ENCODE peak calls at places on chromosomes 4 and X, in ten cellular contexts. K, R, N, H, Y, O, F, V, E and S are unnamed samples.

GRCh38 chr4:88967883-88968316 is 89.1 kb downstream of the FAM13A start:
- DNase-seq in K (no peak), R (no peak), N (peak), H (no peak), Y (no peak), O (no peak), F (no peak), V (no peak), E (no peak), S (no peak)

GRCh38 chr4:165784672-165785071 is 88.4 kb upstream of the TLL1 start:
- DNase-seq in K (no peak), R (no peak), N (no peak), H (no peak), Y (peak), O (no peak), F (no peak), V (no peak), E (no peak), S (no peak)

GRCh38 chr4:106522839-106523238 is 154.3 kb upstream of the GIMD1 start:
- DNase-seq in K (no peak), R (peak), N (no peak), H (no peak), Y (no peak), O (peak), F (no peak), V (peak), E (no peak), S (no peak)

GRCh38 chr4:125432078-125432477 is 117.3 kb downstream of the FAT4 start:
- DNase-seq in K (no peak), R (peak), N (peak), H (peak), Y (no peak), O (peak), F (no peak), V (peak), E (no peak), S (no peak)

GRCh38 chr4:31034550-31034949 is 314.4 kb downstream of the PCDH7 start:
- DNase-seq in K (no peak), R (no peak), N (no peak), H (no peak), Y (no peak), O (no peak), F (no peak), V (no peak), E (no peak), S (no peak)

GRCh38 chr4:57344296-57344695 is 234.1 kb upstream of the IGFBP7 start:
- DNase-seq in K (no peak), R (no peak), N (no peak), H (no peak), Y (no peak), O (peak), F (no peak), V (no peak), E (no peak), S (no peak)

GRCh38 chr4:84341559-84341958 is 157.5 kb downstream of the NKX6-1 start:
- DNase-seq in K (no peak), R (no peak), N (no peak), H (no peak), Y (no peak), O (no peak), F (no peak), V (no peak), E (no peak), S (no peak)

GRCh38 chr4:184039963-184040383 is 134.9 kb downstream of the STOX2 start:
- DNase-seq in K (no peak), R (no peak), N (peak), H (no peak), Y (peak), O (no peak), F (no peak), V (no peak), E (peak), S (no peak)

GRCh38 chr4:8393593-8394038 is 46.9 kb downstream of the ACOX3 start:
- DNase-seq in K (peak), R (peak), N (peak), H (no peak), Y (peak), O (peak), F (no peak), V (peak), E (peak), S (peak)

GRCh38 chr4:8390604-8391003 is 49.9 kb downstream of the ACOX3 start:
- DNase-seq in K (no peak), R (no peak), N (no peak), H (no peak), Y (no peak), O (no peak), F (no peak), V (no peak), E (no peak), S (no peak)

GRCh38 chr4:8391071-8391470 is 49.5 kb downstream of the ACOX3 start:
- DNase-seq in K (peak), R (no peak), N (no peak), H (no peak), Y (no peak), O (no peak), F (no peak), V (no peak), E (no peak), S (no peak)

GRCh38 chr4:8392591-8393190 is 47.8 kb downstream of the ACOX3 start:
- DNase-seq in K (no peak), R (peak), N (no peak), H (no peak), Y (no peak), O (peak), F (no peak), V (no peak), E (no peak), S (no peak)

GRCh38 chr4:8391972-8392371 is 48.6 kb downstream of the ACOX3 start:
- DNase-seq in K (peak), R (peak), N (peak), H (no peak), Y (peak), O (peak), F (no peak), V (peak), E (no peak), S (no peak)
- H3K4me3 ChIP-seq in K (no peak), R (peak), N (no peak), H (no peak), Y (no peak), O (no peak), F (no peak), V (no peak), E (no peak), S (no peak)

DNA sequence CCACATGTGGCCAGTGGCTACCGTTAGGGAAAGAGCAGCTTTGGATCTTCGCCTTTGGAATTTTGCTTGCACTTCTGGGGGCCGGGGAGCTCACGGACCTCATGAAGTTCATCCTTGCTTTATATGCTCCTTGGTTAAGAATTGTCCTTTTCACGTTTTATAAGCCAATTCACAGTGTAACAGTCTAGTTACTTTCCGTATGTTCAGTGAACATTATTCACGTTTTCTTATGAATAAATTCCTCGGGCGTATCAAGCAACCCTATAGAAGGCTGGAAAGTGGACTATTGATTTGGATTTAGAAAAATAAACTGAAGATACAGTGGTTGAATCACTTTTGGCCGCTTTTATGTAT is 714 bp upstream of the PDLIM5 start:
- DNase-seq in K (no peak), R (peak), N (no peak), H (no peak), Y (no peak), O (peak), F (no peak), V (no peak), E (no peak), S (no peak)
- H3K4me3 ChIP-seq in K (peak), R (peak), N (peak), H (peak), Y (peak), O (peak), F (peak), V (peak), E (peak), S (peak)

DNA sequence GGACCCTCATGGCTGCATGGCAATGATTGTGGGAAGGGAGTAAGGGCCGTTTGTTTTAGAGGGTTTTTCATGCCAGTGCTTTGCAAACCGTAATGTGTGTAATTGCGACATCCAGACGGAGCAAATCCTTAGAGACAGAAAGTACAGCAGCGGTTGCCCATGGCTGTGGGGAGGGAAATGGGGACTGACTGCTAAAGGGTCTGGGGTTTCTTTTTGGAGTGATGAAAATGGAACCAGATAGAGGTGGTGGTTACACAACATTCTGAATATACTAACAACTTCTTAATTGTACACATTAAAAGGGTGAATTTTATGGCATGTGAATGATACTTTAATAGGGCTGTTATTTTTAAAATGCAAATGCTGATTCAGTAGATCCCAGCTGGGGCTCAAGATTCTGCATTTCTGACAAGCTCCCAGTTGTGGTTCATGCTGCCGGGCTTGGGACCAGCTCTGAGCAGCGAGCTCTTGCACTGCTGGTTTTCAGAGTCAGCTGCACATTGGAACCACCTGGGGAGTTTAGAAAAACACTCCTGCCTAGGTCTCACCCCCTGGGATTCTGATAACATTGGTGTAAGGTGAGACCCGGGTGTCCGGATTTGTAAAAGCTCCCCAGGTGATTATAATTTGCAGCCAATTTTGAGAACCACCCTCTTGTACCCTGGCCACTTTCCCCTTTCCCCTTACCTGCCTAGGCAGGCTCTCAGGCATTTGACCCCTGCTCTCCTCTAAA is 47.7 kb downstream of the PRPS1 start:
- DNase-seq in K (no peak), R (peak), N (peak), H (no peak), Y (no peak), O (peak), F (no peak), V (peak), E (peak), S (no peak)
- H3K4me3 ChIP-seq in K (peak), R (peak), N (peak), H (peak), Y (peak), O (peak), F (peak), V (peak), E (peak), S (peak)

GRCh38 chr4:681736-682451 is 7.1 kb downstream of the SLC49A3 start:
- DNase-seq in K (no peak), R (no peak), N (peak), H (no peak), Y (no peak), O (no peak), F (peak), V (no peak), E (no peak), S (no peak)

GRCh38 chr4:680931-681645 is 6.7 kb downstream of the MYL5 start:
- DNase-seq in K (no peak), R (peak), N (peak), H (no peak), Y (peak), O (peak), F (peak), V (peak), E (no peak), S (no peak)

GRCh38 chr4:679571-680083 is 5.3 kb downstream of the MYL5 start:
- DNase-seq in K (no peak), R (no peak), N (no peak), H (no peak), Y (no peak), O (no peak), F (no peak), V (no peak), E (no peak), S (no peak)

GRCh38 chr4:680091-680490 is 5.7 kb downstream of the MYL5 start:
- DNase-seq in K (no peak), R (no peak), N (no peak), H (no peak), Y (no peak), O (no peak), F (no peak), V (no peak), E (no peak), S (no peak)

DNA sequence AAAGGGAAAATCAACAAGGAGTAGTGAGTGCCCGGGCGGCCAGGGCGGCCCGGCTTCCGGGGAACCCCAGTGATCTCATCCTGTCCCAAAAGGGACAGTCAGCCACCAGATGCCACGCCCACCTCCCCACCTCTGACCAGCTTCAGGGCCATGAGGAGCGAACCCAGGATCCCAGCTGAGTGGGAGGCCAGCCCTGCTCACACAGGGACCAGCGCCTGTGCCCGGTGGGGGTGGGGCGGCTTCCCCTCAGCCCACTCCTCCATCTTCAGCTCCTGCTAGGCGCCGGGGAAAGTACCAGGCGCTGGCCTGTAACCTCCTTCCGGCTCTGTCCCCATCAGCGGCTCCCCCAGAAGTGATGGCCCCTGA is 6.2 kb downstream of the MYL5 start:
- DNase-seq in K (no peak), R (no peak), N (peak), H (no peak), Y (no peak), O (peak), F (peak), V (no peak), E (no peak), S (no peak)
- H3K4me3 ChIP-seq in K (peak), R (peak), N (peak), H (no peak), Y (peak), O (peak), F (peak), V (peak), E (no peak), S (peak)

GRCh38 chrX:131262200-131262599 is 26.9 kb downstream of the IGSF1 start:
- DNase-seq in K (no peak), R (no peak), N (no peak), H (no peak), Y (no peak), O (no peak), F (no peak), V (no peak), E (no peak), S (no peak)

GRCh38 chrX:131264665-131265064 is 24.4 kb downstream of the IGSF1 start:
- DNase-seq in K (no peak), R (no peak), N (no peak), H (no peak), Y (peak), O (no peak), F (no peak), V (no peak), E (no peak), S (no peak)

GRCh38 chrX:131264053-131264452 is 25.1 kb downstream of the IGSF1 start:
- DNase-seq in K (no peak), R (no peak), N (no peak), H (no peak), Y (no peak), O (no peak), F (no peak), V (no peak), E (no peak), S (no peak)

GRCh38 chrX:131262738-131263679 is 26.1 kb downstream of the IGSF1 start:
- DNase-seq in K (no peak), R (no peak), N (peak), H (peak), Y (no peak), O (peak), F (no peak), V (no peak), E (no peak), S (no peak)
- H3K4me3 ChIP-seq in K (no peak), R (no peak), N (no peak), H (no peak), Y (no peak), O (no peak), F (no peak), V (no peak), E (no peak), S (no peak)

GRCh38 chrX:132063862-132064261 is 40.8 kb downstream of the STK26 start:
- DNase-seq in K (no peak), R (no peak), N (no peak), H (no peak), Y (no peak), O (no peak), F (no peak), V (no peak), E (no peak), S (no peak)
- H3K4me3 ChIP-seq in K (no peak), R (no peak), N (no peak), H (no peak), Y (no peak), O (no peak), F (no peak), V (no peak), E (no peak), S (no peak)

GRCh38 chr4:10203851-10204250 is 87.3 kb upstream of the WDR1 start:
- DNase-seq in K (no peak), R (no peak), N (no peak), H (no peak), Y (no peak), O (no peak), F (no peak), V (no peak), E (no peak), S (no peak)
- H3K4me3 ChIP-seq in K (no peak), R (no peak), N (no peak), H (no peak), Y (no peak), O (no peak), F (no peak), V (no peak), E (no peak), S (no peak)

GRCh38 chr4:37243722-37244582 is 591 bp upstream of the NWD2 start:
- DNase-seq in K (no peak), R (no peak), N (no peak), H (no peak), Y (no peak), O (no peak), F (no peak), V (no peak), E (no peak), S (no peak)
- H3K4me3 ChIP-seq in K (no peak), R (no peak), N (no peak), H (no peak), Y (no peak), O (no peak), F (peak), V (no peak), E (no peak), S (no peak)

GRCh38 chr4:87461281-87461700 is 38.9 kb downstream of the NUDT9 start:
- DNase-seq in K (no peak), R (peak), N (peak), H (no peak), Y (no peak), O (peak), F (no peak), V (no peak), E (no peak), S (no peak)
- H3K4me3 ChIP-seq in K (no peak), R (no peak), N (no peak), H (no peak), Y (no peak), O (no peak), F (no peak), V (no peak), E (no peak), S (no peak)

GRCh38 chr4:151049430-151049884 is 34.4 kb upstream of the LRBA start:
- DNase-seq in K (no peak), R (no peak), N (no peak), H (no peak), Y (no peak), O (no peak), F (no peak), V (no peak), E (no peak), S (no peak)
- H3K4me3 ChIP-seq in K (no peak), R (no peak), N (no peak), H (no peak), Y (no peak), O (no peak), F (no peak), V (no peak), E (no peak), S (no peak)